ENCODE peak calls at places on chromosomes 2 and 18, in eight cellular contexts. K is body of pancreas; Z is GM23338; S is adrenal gland; R is HCT116; H is CD4-positive, alpha-beta T cell; A is heart left ventricle; E is fibroblast of lung. Y is an unnamed sample.
A peak's percentile ranks its signal among the peaks of the same experiment; 100 is the strongest.

GRCh38 chr2:636151-636621 is 41.0 kb downstream of the TMEM18 start:
- DNase-seq in K (no peak), Z (no peak), S (no peak), R (no peak), H (no peak), A (no peak), E (no peak), Y (no peak)

GRCh38 chr2:49687873-49688272 is 533.6 kb upstream of the FSHR start:
- DNase-seq in K (no peak), Z (peak; percentile 15), S (no peak), R (no peak), H (no peak), A (no peak), E (no peak), Y (no peak)

GRCh38 chr2:191045141-191045540 is 31.2 kb upstream of the STAT1 start:
- DNase-seq in K (no peak), Z (no peak), S (no peak), R (no peak), H (no peak), A (no peak), E (peak; percentile 36), Y (no peak)

GRCh38 chr18:51878724-51879123 is 461.3 kb upstream of the DCC start:
- DNase-seq in K (no peak), Z (no peak), S (no peak), R (no peak), H (no peak), A (no peak), E (no peak), Y (no peak)

GRCh38 chr18:48161201-48161910 is 230.9 kb upstream of the SMAD2 start:
- DNase-seq in K (peak; percentile 79), Z (peak; percentile 82), S (peak; percentile 92), R (no peak), H (peak; percentile 47), A (peak; percentile 86), E (peak; percentile 66), Y (peak; percentile 82)

GRCh38 chr2:226040344-226040743 is 640.8 kb downstream of the NYAP2 start:
- DNase-seq in K (no peak), Z (no peak), S (no peak), R (no peak), H (no peak), A (no peak), E (no peak), Y (no peak)

GRCh38 chr2:28802975-28803429 is 7.6 kb upstream of the SPDYA start:
- DNase-seq in K (no peak), Z (peak; percentile 24), S (no peak), R (no peak), H (no peak), A (no peak), E (peak; percentile 45), Y (no peak)

GRCh38 chr2:230765611-230766300 is 53.1 kb downstream of the CAB39 start:
- DNase-seq in K (no peak), Z (peak; percentile 35), S (no peak), R (no peak), H (no peak), A (no peak), E (peak; percentile 60), Y (no peak)

GRCh38 chr18:51195086-51195601 is 2.3 kb downstream of the MEX3C start:
- DNase-seq in K (no peak), Z (no peak), S (no peak), R (no peak), H (no peak), A (no peak), E (no peak), Y (no peak)

GRCh38 chr2:18200771-18201170 is 322.3 kb downstream of the KCNS3 start:
- DNase-seq in K (no peak), Z (no peak), S (no peak), R (no peak), H (no peak), A (no peak), E (no peak), Y (no peak)

GRCh38 chr2:241933175-241933911 is 63.8 kb downstream of the RTP5 start:
- DNase-seq in K (no peak), Z (no peak), S (peak; percentile 38), R (no peak), H (no peak), A (no peak), E (peak; percentile 27), Y (no peak)

GRCh38 chr2:18804540-18804939 is 215.2 kb upstream of the NT5C1B start:
- DNase-seq in K (no peak), Z (no peak), S (no peak), R (no peak), H (no peak), A (no peak), E (no peak), Y (no peak)

GRCh38 chr2:180012523-180012922 is 5.4 kb upstream of the CWC22 start:
- DNase-seq in K (no peak), Z (no peak), S (no peak), R (no peak), H (no peak), A (no peak), E (peak; percentile 77), Y (no peak)

GRCh38 chr18:12990662-12990976 is 543 bp upstream of the CEP192 start:
- DNase-seq in K (no peak), Z (peak; percentile 75), S (no peak), R (no peak), H (no peak), A (no peak), E (no peak), Y (no peak)

GRCh38 chr18:12991839-12992216 is 666 bp downstream of the CEP192 start:
- DNase-seq in K (no peak), Z (no peak), S (no peak), R (no peak), H (no peak), A (no peak), E (no peak), Y (no peak)

GRCh38 chr18:12989397-12990127 is 1.6 kb upstream of the CEP192 start:
- DNase-seq in K (no peak), Z (no peak), S (no peak), R (no peak), H (no peak), A (no peak), E (no peak), Y (no peak)

GRCh38 chr18:12990977-12991838 is at the start of gene CEP192:
- DNase-seq in K (peak; percentile 98), Z (peak; percentile 98), S (peak; percentile 98), R (peak; percentile 98), H (peak; percentile 97), A (peak; percentile 98), E (peak; percentile 98), Y (peak; percentile 98)

GRCh38 chr18:12990128-12990485 is 1.1 kb upstream of the CEP192 start:
- DNase-seq in K (no peak), Z (no peak), S (no peak), R (no peak), H (peak; percentile 3), A (no peak), E (no peak), Y (no peak)
- H3K27ac ChIP-seq in K (no peak overlapping the region), Z (peak overlapping the region; percentile 85), S (no peak overlapping the region), R (peak overlapping the region; percentile 83), H (no peak overlapping the region), A (no peak overlapping the region), E (peak overlapping the region; percentile 80), Y (no peak overlapping the region)

DNA sequence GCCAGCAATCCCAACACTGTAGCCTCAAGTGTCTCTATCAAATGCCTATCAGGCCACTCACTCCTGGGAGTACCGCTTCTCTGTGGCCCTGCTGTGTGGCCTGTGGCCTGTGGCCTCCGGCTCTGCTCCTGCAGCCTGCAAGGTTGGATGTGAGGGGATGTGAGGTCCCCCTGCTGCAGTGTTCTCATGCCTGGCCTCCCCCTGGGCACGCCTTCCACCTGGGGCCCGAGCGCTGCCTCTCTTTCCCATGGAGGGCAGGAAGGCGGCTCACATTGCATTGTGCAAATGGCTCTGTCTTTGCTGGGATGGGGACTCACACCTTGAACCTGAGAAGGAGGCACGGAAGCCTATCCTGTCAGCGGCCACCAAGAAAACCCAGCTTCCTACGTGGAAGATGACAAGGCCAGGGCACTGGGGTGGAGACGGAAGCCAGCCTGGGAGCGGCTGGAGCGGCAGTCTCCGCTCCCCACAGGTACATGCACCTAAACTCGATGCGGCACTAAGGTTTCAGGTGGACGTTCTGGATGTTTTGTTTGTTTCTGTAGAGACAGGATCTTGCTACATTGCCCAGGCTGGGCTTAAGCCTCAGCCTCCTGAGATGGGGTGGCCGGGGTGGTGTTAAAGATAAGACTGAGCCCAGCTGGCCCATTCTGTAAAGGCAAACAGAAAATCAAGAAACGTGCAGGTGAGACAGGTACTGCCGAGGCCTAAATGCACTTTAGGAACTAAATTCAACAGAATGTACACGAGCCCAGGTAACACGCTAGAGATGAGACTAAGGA is 140.1 kb downstream of the HDAC4 start:
- DNase-seq in K (peak; percentile 5), Z (no peak), S (peak; percentile 10), R (no peak), H (no peak), A (peak; percentile 21), E (no peak), Y (peak; percentile 22)
- H3K27ac ChIP-seq in K (no peak overlapping the region), Z (no peak overlapping the region), S (no peak overlapping the region), R (no peak overlapping the region), H (no peak overlapping the region), A (no peak overlapping the region), E (no peak overlapping the region), Y (no peak overlapping the region)

GRCh38 chr2:109406301-109406700 is 207.5 kb downstream of the SEPTIN10 start:
- DNase-seq in K (no peak), Z (no peak), S (no peak), R (no peak), H (no peak), A (no peak), E (no peak), Y (no peak)
- H3K27ac ChIP-seq in K (no peak overlapping the region), Z (no peak overlapping the region), S (no peak overlapping the region), R (no peak overlapping the region), H (no peak overlapping the region), A (no peak overlapping the region), E (no peak overlapping the region), Y (no peak overlapping the region)

GRCh38 chr18:76764296-76764901 is 58.0 kb upstream of the ZNF236 start:
- DNase-seq in K (no peak), Z (no peak), S (no peak), R (no peak), H (no peak), A (no peak), E (no peak), Y (no peak)

GRCh38 chr18:76771132-76771824 is 51.1 kb upstream of the ZNF236 start:
- DNase-seq in K (no peak), Z (no peak), S (no peak), R (no peak), H (no peak), A (no peak), E (no peak), Y (no peak)

GRCh38 chr18:76766429-76766828 is 55.9 kb upstream of the ZNF236 start:
- DNase-seq in K (no peak), Z (no peak), S (no peak), R (no peak), H (no peak), A (no peak), E (no peak), Y (no peak)

GRCh38 chr18:76767954-76768353 is 54.4 kb upstream of the ZNF236 start:
- DNase-seq in K (no peak), Z (no peak), S (no peak), R (no peak), H (no peak), A (no peak), E (no peak), Y (no peak)

GRCh38 chr18:76765649-76766048 is 56.7 kb upstream of the ZNF236 start:
- DNase-seq in K (no peak), Z (no peak), S (no peak), R (no peak), H (no peak), A (no peak), E (peak; percentile 2), Y (no peak)
- H3K27ac ChIP-seq in K (no peak overlapping the region), Z (no peak overlapping the region), S (no peak overlapping the region), R (no peak overlapping the region), H (no peak overlapping the region), A (no peak overlapping the region), E (no peak overlapping the region), Y (no peak overlapping the region)

GRCh38 chr2:69083126-69083733 is 70.3 kb downstream of the ANTXR1 start:
- DNase-seq in K (no peak), Z (no peak), S (peak; percentile 43), R (no peak), H (no peak), A (no peak), E (peak; percentile 34), Y (no peak)
- H3K27ac ChIP-seq in K (no peak overlapping the region), Z (no peak overlapping the region), S (peak overlapping the region; percentile 34), R (no peak overlapping the region), H (no peak overlapping the region), A (peak overlapping the region; percentile 4), E (peak overlapping the region; percentile 78), Y (no peak overlapping the region)

Y was measured in H9.